ENCODE peak calls at places on chromosomes 6 and 20, in six cellular contexts. A, M, Z, P, U and F are unnamed samples.

GRCh38 chr6:35206346-35206745 is 7.4 kb upstream of the SCUBE3 start:
- DNase-seq in M (no peak), Z (no peak), P (no peak), U (no peak), A (no peak), F (no peak)

GRCh38 chr6:142821860-142822259 is 123.1 kb downstream of the HIVEP2 start:
- DNase-seq in U (no peak), P (no peak), M (no peak), A (no peak), Z (no peak), F (no peak)

GRCh38 chr6:53793318-53793975 is 1.4 kb upstream of the LRRC1 start:
- DNase-seq in Z (no peak), P (peak), M (peak), A (peak), U (peak), F (peak)

GRCh38 chr6:53679446-53679933 is 13.9 kb upstream of the KLHL31 start:
- DNase-seq in A (peak), M (peak), P (peak), Z (no peak), U (no peak), F (peak)

GRCh38 chr20:59749293-59749680 is 144.9 kb downstream of the PHACTR3 start:
- DNase-seq in Z (no peak), P (no peak), M (no peak), A (peak), U (no peak), F (no peak)

GRCh38 chr6:24448828-24449525 is 40.4 kb downstream of the GPLD1 start:
- DNase-seq in Z (peak), A (no peak), U (no peak), P (no peak), M (no peak), F (no peak)

GRCh38 chr20:48164034-48164433 is 378.8 kb upstream of the SULF2 start:
- DNase-seq in M (no peak), A (no peak), Z (no peak), U (no peak), P (no peak), F (no peak)

GRCh38 chr6:5989141-5989723 is 17.5 kb downstream of the NRN1 start:
- DNase-seq in Z (no peak), U (no peak), P (peak), M (no peak), A (no peak), F (no peak)

GRCh38 chr20:35695978-35696377 is 3.2 kb downstream of the NFS1 start:
- DNase-seq in U (no peak), A (no peak), P (no peak), Z (no peak), M (no peak), F (no peak)

GRCh38 chr6:156250593-156250992 is 526.6 kb upstream of the ARID1B start:
- DNase-seq in P (no peak), M (no peak), U (no peak), Z (no peak), A (no peak), F (no peak)

GRCh38 chr20:62563561-62563960 is 78.7 kb upstream of the SLCO4A1 start:
- DNase-seq in M (no peak), A (no peak), P (no peak), Z (no peak), U (no peak), F (no peak)

GRCh38 chr20:54197621-54198604 is 10.0 kb upstream of the PFDN4 start:
- DNase-seq in M (no peak), A (peak), U (no peak), Z (no peak), P (no peak), F (peak)

GRCh38 chr20:62454936-62455673 is 20.7 kb downstream of the GATA5 start:
- DNase-seq in U (no peak), M (peak), Z (no peak), P (no peak), A (no peak), F (no peak)

GRCh38 chr6:19811397-19812079 is 25.6 kb upstream of the ID4 start:
- DNase-seq in P (no peak), U (no peak), Z (no peak), A (no peak), M (no peak), F (no peak)

GRCh38 chr6:45608252-45608911 is 230.6 kb upstream of the SUPT3H start:
- DNase-seq in M (no peak), U (no peak), A (no peak), P (no peak), Z (no peak), F (no peak)

GRCh38 chr6:20696676-20697075 is 162.4 kb downstream of the CDKAL1 start:
- DNase-seq in Z (no peak), M (no peak), A (peak), P (no peak), U (peak), F (no peak)

GRCh38 chr6:143063631-143064030 is 2.9 kb downstream of the AIG1 start:
- DNase-seq in M (no peak), Z (no peak), P (no peak), A (no peak), U (no peak), F (no peak)

GRCh38 chr6:75530696-75531095 is 37.1 kb upstream of the FILIP1 start:
- DNase-seq in P (no peak), A (peak), M (no peak), U (no peak), Z (no peak), F (no peak)

GRCh38 chr6:4892785-4893485 is 110.9 kb downstream of the RPP40 start:
- DNase-seq in U (no peak), M (no peak), Z (no peak), A (no peak), P (no peak), F (no peak)

GRCh38 chr6:125899726-125900182 is 56.8 kb upstream of the HINT3 start:
- DNase-seq in Z (no peak), P (peak), M (no peak), U (no peak), A (no peak), F (no peak)

GRCh38 chr6:34610819-34611477 is 54.8 kb upstream of the SPDEF start:
- DNase-seq in A (peak), P (peak), M (no peak), U (peak), Z (no peak), F (peak)

GRCh38 chr20:31454374-31454773 is 13.9 kb downstream of the DEFB123 start:
- DNase-seq in P (no peak), A (no peak), Z (no peak), M (no peak), U (no peak), F (no peak)
- TF ChIP-seq CTCF in P (no peak), A (no peak), Z (no peak), M (no peak), U (no peak), F (no peak)

GRCh38 chr6:105352037-105352617 is 50.8 kb downstream of the PREP start:
- DNase-seq in Z (no peak), A (no peak), U (no peak), M (no peak), P (no peak), F (no peak)
- H3K27ac ChIP-seq in Z (peak), A (no peak), U (no peak), M (no peak), P (no peak), F (no peak)

DNA sequence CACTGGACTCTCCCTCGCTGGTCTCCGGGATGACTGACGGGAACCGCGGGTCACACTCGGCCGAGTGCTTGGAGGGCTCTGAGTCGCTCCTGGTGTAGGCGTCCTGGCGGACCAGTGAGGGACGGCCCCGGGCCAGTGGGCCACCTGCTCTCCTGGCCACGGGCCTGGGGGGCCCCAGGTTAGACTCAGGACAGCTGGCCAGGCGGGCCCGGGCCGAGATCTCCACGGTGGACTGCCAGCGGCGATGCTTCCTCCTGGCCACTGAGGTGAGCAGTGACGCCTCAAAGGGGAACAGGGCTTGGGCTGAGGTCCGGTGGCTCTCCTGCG is 11.9 kb downstream of the DACT2 start:
- DNase-seq in U (no peak), A (no peak), M (no peak), Z (no peak), P (no peak), F (no peak)
- TF ChIP-seq CTCF in U (no peak), A (no peak), M (no peak), Z (no peak), P (no peak), F (no peak)

GRCh38 chr6:107491059-107491609 is 1.2 kb downstream of the SOBP start:
- DNase-seq in M (peak), Z (peak), U (no peak), P (peak), A (no peak), F (peak)

GRCh38 chr6:107489636-107490567 is at the start of gene SOBP:
- DNase-seq in Z (peak), M (peak), A (no peak), U (no peak), P (peak), F (peak)

GRCh38 chr6:107488174-107488874 is 1.6 kb upstream of the SOBP start:
- DNase-seq in A (no peak), M (peak), P (no peak), Z (no peak), U (no peak), F (no peak)

GRCh38 chr6:107490568-107491058 is 696 bp downstream of the SOBP start:
- DNase-seq in U (no peak), A (no peak), M (no peak), Z (no peak), P (no peak), F (no peak)

GRCh38 chr6:107488875-107489635 is 862 bp upstream of the SOBP start:
- DNase-seq in M (peak), P (peak), U (no peak), A (no peak), Z (peak), F (peak)
- H3K27ac ChIP-seq in M (peak), P (peak), U (no peak), A (no peak), Z (peak), F (no peak)

GRCh38 chr20:2276015-2276414 is 19.8 kb upstream of the TGM3 start:
- DNase-seq in A (no peak), M (no peak), P (no peak), U (no peak), Z (no peak), F (no peak)
- TF ChIP-seq CTCF in A (no peak), M (no peak), P (peak), U (no peak), Z (no peak), F (no peak)

GRCh38 chr6:163672710-163673109 is 258.2 kb downstream of the QKI start:
- DNase-seq in M (no peak), P (no peak), A (no peak), U (no peak), Z (no peak), F (no peak)
- H3K27ac ChIP-seq in M (no peak), P (no peak), A (no peak), U (no peak), Z (no peak), F (no peak)

DNA sequence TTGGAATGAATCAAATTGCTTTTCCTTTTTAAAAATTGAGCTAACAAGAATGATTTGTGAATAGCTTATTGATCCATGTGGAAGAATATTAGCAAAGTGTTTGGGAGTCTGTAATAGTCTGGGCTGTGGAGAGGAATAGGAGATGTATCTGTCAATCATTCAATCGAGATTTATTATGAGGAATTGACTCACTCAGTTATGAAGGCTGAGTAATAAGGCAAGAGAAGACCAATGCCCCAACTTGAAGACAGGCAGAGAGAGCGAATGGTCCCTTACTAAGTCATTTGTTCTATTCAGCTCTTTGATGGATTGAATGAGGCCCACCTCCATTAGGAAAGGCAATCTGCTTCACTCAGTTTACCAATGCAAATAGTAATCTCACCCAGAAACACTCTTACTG is 403.0 kb downstream of the CD83 start:
- DNase-seq in U (no peak), A (no peak), Z (no peak), M (no peak), P (no peak), F (peak)
- TF ChIP-seq CTCF in U (no peak), A (no peak), Z (no peak), M (no peak), P (no peak), F (no peak)

DNA sequence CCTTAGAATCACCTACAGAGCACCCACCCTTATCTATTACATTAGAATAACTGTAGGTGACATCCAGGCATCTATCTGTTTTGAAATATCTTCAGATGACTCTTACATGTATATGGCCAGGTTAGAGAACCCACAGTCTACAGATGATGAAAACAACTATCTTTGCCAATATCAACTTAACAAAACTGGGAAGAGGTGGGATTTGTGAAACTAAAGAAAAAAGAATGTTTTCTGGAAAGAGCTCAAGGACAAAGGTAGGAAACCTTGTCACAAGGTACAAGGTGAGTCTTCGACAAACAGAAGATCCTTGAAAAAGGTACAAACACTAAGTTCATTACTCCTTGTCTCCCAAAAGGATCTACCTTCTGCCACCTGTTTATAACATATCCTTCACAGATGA is 47.0 kb upstream of the DST start:
- DNase-seq in M (no peak), U (no peak), P (no peak), A (no peak), Z (no peak), F (no peak)
- H3K27ac ChIP-seq in M (no peak), U (no peak), P (peak), A (peak), Z (peak), F (no peak)

GRCh38 chr20:36885355-36885754 is 9.4 kb downstream of the TLDC2 start:
- DNase-seq in U (no peak), M (no peak), A (no peak), P (no peak), Z (no peak), F (no peak)
- TF ChIP-seq CTCF in U (no peak), M (peak), A (peak), P (no peak), Z (no peak), F (no peak)

GRCh38 chr20:25179439-25180089 is 15.9 kb upstream of the ENTPD6 start:
- DNase-seq in A (no peak), P (no peak), U (no peak), Z (no peak), M (no peak), F (no peak)
- H3K27ac ChIP-seq in A (no peak), P (no peak), U (no peak), Z (no peak), M (no peak), F (peak)